ENCODE peak calls at places on chromosomes 3 and 15, in seven cellular contexts. One of them, this sample, is unnamed.

GRCh38 chr15:82680200-82681102 is 29.2 kb downstream of the AP3B2 start:
- DNase-seq in heart left ventricle: no peak
- DNase-seq in AG04449: no peak
- DNase-seq in HCT116: no peak
- DNase-seq in endodermal cell: peak; percentile 96
- DNase-seq in brain microvascular endothelial cell: no peak
- DNase-seq in HepG2: no peak
- DNase-seq in this sample: peak; percentile 75

GRCh38 chr15:56174649-56175048 is 69.0 kb downstream of the RFX7 start:
- DNase-seq in heart left ventricle: no peak
- DNase-seq in HCT116: no peak
- DNase-seq in HepG2: no peak
- DNase-seq in endodermal cell: no peak
- DNase-seq in AG04449: no peak
- DNase-seq in brain microvascular endothelial cell: no peak
- DNase-seq in this sample: no peak

GRCh38 chr3:123952844-123953520 is 8.0 kb downstream of the CCDC14 start:
- DNase-seq in AG04449: no peak
- DNase-seq in brain microvascular endothelial cell: no peak
- DNase-seq in HepG2: no peak
- DNase-seq in endodermal cell: no peak
- DNase-seq in heart left ventricle: no peak
- DNase-seq in HCT116: no peak
- DNase-seq in this sample: peak; percentile 9

GRCh38 chr3:51706788-51707731 is at the start of gene GRM2:
- DNase-seq in brain microvascular endothelial cell: peak; percentile 77
- DNase-seq in endodermal cell: peak; percentile 98
- DNase-seq in heart left ventricle: peak; percentile 87
- DNase-seq in AG04449: no peak
- DNase-seq in HCT116: no peak
- DNase-seq in HepG2: peak; percentile 73
- DNase-seq in this sample: no peak

GRCh38 chr15:36478561-36478960 is 100.9 kb upstream of the CDIN1 start:
- DNase-seq in HCT116: no peak
- DNase-seq in endodermal cell: no peak
- DNase-seq in HepG2: no peak
- DNase-seq in AG04449: no peak
- DNase-seq in heart left ventricle: no peak
- DNase-seq in brain microvascular endothelial cell: no peak
- DNase-seq in this sample: no peak

GRCh38 chr3:147120029-147120428 is 286.3 kb downstream of the ZIC4 start:
- DNase-seq in brain microvascular endothelial cell: no peak
- DNase-seq in HepG2: peak; percentile 16
- DNase-seq in endodermal cell: no peak
- DNase-seq in heart left ventricle: no peak
- DNase-seq in HCT116: no peak
- DNase-seq in AG04449: no peak
- DNase-seq in this sample: no peak

GRCh38 chr3:30548605-30549004 is 57.8 kb upstream of the TGFBR2 start:
- DNase-seq in AG04449: no peak
- DNase-seq in HepG2: no peak
- DNase-seq in heart left ventricle: no peak
- DNase-seq in HCT116: no peak
- DNase-seq in endodermal cell: peak; percentile 86
- DNase-seq in brain microvascular endothelial cell: no peak
- DNase-seq in this sample: peak; percentile 25

GRCh38 chr3:124084398-124084881 is 92.5 kb upstream of the ROPN1 start:
- DNase-seq in HCT116: no peak
- DNase-seq in brain microvascular endothelial cell: no peak
- DNase-seq in HepG2: no peak
- DNase-seq in AG04449: peak; percentile 21
- DNase-seq in endodermal cell: no peak
- DNase-seq in heart left ventricle: no peak
- DNase-seq in this sample: no peak

GRCh38 chr3:109819786-109820185 is 482.4 kb upstream of the DPPA4 start:
- DNase-seq in HepG2: no peak
- DNase-seq in brain microvascular endothelial cell: no peak
- DNase-seq in heart left ventricle: no peak
- DNase-seq in endodermal cell: no peak
- DNase-seq in AG04449: no peak
- DNase-seq in HCT116: no peak
- DNase-seq in this sample: no peak

GRCh38 chr3:171783086-171783485 is 27.2 kb downstream of the PLD1 start:
- DNase-seq in HepG2: no peak
- DNase-seq in heart left ventricle: no peak
- DNase-seq in HCT116: no peak
- DNase-seq in endodermal cell: no peak
- DNase-seq in brain microvascular endothelial cell: no peak
- DNase-seq in AG04449: no peak
- DNase-seq in this sample: no peak

GRCh38 chr3:151196441-151196840 is 6.6 kb downstream of the GPR171 start:
- DNase-seq in HepG2: no peak
- DNase-seq in brain microvascular endothelial cell: no peak
- DNase-seq in AG04449: no peak
- DNase-seq in HCT116: no peak
- DNase-seq in endodermal cell: no peak
- DNase-seq in heart left ventricle: no peak
- DNase-seq in this sample: no peak

GRCh38 chr15:36972704-36973103 is 127.6 kb downstream of the MEIS2 start:
- DNase-seq in brain microvascular endothelial cell: no peak
- DNase-seq in HCT116: no peak
- DNase-seq in heart left ventricle: no peak
- DNase-seq in AG04449: no peak
- DNase-seq in endodermal cell: no peak
- DNase-seq in HepG2: no peak
- DNase-seq in this sample: peak; percentile 38

GRCh38 chr3:50666801-50667200 is 7.9 kb upstream of the DOCK3 start:
- DNase-seq in HepG2: no peak
- DNase-seq in endodermal cell: no peak
- DNase-seq in heart left ventricle: no peak
- DNase-seq in HCT116: no peak
- DNase-seq in AG04449: no peak
- DNase-seq in brain microvascular endothelial cell: no peak
- DNase-seq in this sample: no peak

GRCh38 chr15:90610220-90610619 is 80.5 kb downstream of the CRTC3 start:
- DNase-seq in HepG2: no peak
- DNase-seq in AG04449: peak; percentile 24
- DNase-seq in brain microvascular endothelial cell: peak; percentile 37
- DNase-seq in endodermal cell: no peak
- DNase-seq in HCT116: no peak
- DNase-seq in heart left ventricle: no peak
- DNase-seq in this sample: no peak

GRCh38 chr15:61216519-61216918 is 12.6 kb downstream of the RORA start:
- DNase-seq in HCT116: no peak
- DNase-seq in HepG2: no peak
- DNase-seq in endodermal cell: peak; percentile 79
- DNase-seq in brain microvascular endothelial cell: no peak
- DNase-seq in AG04449: no peak
- DNase-seq in heart left ventricle: no peak
- DNase-seq in this sample: no peak

GRCh38 chr15:52424856-52425431 is 103.7 kb downstream of the MYO5A start:
- DNase-seq in HCT116: no peak
- DNase-seq in AG04449: no peak
- DNase-seq in heart left ventricle: no peak
- DNase-seq in brain microvascular endothelial cell: no peak
- DNase-seq in endodermal cell: no peak
- DNase-seq in HepG2: no peak
- DNase-seq in this sample: no peak

GRCh38 chr3:154971341-154971740 is 108.8 kb upstream of the MME start:
- DNase-seq in HepG2: no peak
- DNase-seq in heart left ventricle: no peak
- DNase-seq in brain microvascular endothelial cell: no peak
- DNase-seq in HCT116: no peak
- DNase-seq in endodermal cell: no peak
- DNase-seq in AG04449: no peak
- DNase-seq in this sample: no peak

GRCh38 chr3:12613250-12613649 is 50.7 kb downstream of the RAF1 start:
- DNase-seq in endodermal cell: peak; percentile 53
- DNase-seq in HCT116: no peak
- DNase-seq in AG04449: no peak
- DNase-seq in brain microvascular endothelial cell: no peak
- DNase-seq in HepG2: no peak
- DNase-seq in heart left ventricle: no peak
- DNase-seq in this sample: no peak

GRCh38 chr15:31080618-31081017 is 20.9 kb downstream of the TRPM1 start:
- DNase-seq in HCT116: peak; percentile 15
- DNase-seq in HepG2: no peak
- DNase-seq in brain microvascular endothelial cell: no peak
- DNase-seq in AG04449: no peak
- DNase-seq in heart left ventricle: peak; percentile 27
- DNase-seq in endodermal cell: peak; percentile 97
- DNase-seq in this sample: no peak

GRCh38 chr3:182533394-182533793 is 259.9 kb upstream of the ATP11B start:
- DNase-seq in brain microvascular endothelial cell: no peak
- DNase-seq in heart left ventricle: no peak
- DNase-seq in HCT116: no peak
- DNase-seq in HepG2: peak; percentile 12
- DNase-seq in endodermal cell: no peak
- DNase-seq in AG04449: no peak
- DNase-seq in this sample: no peak

GRCh38 chr3:60056394-60056793 is 1006.6 kb upstream of the CFAP20DC start:
- DNase-seq in HepG2: no peak
- DNase-seq in endodermal cell: no peak
- DNase-seq in HCT116: no peak
- DNase-seq in heart left ventricle: no peak
- DNase-seq in AG04449: no peak
- DNase-seq in brain microvascular endothelial cell: no peak
- DNase-seq in this sample: no peak

GRCh38 chr15:96470682-96471290 is 140.3 kb downstream of the NR2F2 start:
- DNase-seq in brain microvascular endothelial cell: no peak
- DNase-seq in heart left ventricle: no peak
- DNase-seq in HCT116: no peak
- DNase-seq in HepG2: no peak
- DNase-seq in endodermal cell: no peak
- DNase-seq in AG04449: no peak
- DNase-seq in this sample: no peak

GRCh38 chr3:52216585-52217408 is 8.6 kb downstream of the TLR9 start:
- DNase-seq in HCT116: peak; percentile 84
- DNase-seq in AG04449: no peak
- DNase-seq in HepG2: no peak
- DNase-seq in brain microvascular endothelial cell: peak; percentile 32
- DNase-seq in heart left ventricle: peak; percentile 84
- DNase-seq in endodermal cell: no peak
- DNase-seq in this sample: no peak

GRCh38 chr3:67781218-67781617 is 126.8 kb upstream of the SUCLG2 start:
- DNase-seq in HCT116: no peak
- DNase-seq in brain microvascular endothelial cell: no peak
- DNase-seq in endodermal cell: no peak
- DNase-seq in heart left ventricle: no peak
- DNase-seq in HepG2: no peak
- DNase-seq in AG04449: no peak
- DNase-seq in this sample: no peak

GRCh38 chr15:80916056-80916455 is 73.6 kb downstream of the MESD start:
- DNase-seq in heart left ventricle: no peak
- DNase-seq in AG04449: no peak
- DNase-seq in HepG2: no peak
- DNase-seq in HCT116: no peak
- DNase-seq in endodermal cell: no peak
- DNase-seq in brain microvascular endothelial cell: no peak
- DNase-seq in this sample: no peak

GRCh38 chr15:80913541-80913940 is 76.1 kb downstream of the MESD start:
- DNase-seq in brain microvascular endothelial cell: no peak
- DNase-seq in HepG2: peak; percentile 68
- DNase-seq in heart left ventricle: no peak
- DNase-seq in endodermal cell: no peak
- DNase-seq in AG04449: no peak
- DNase-seq in HCT116: no peak
- DNase-seq in this sample: no peak

GRCh38 chr15:80912673-80913072 is 76.9 kb downstream of the MESD start:
- DNase-seq in HepG2: no peak
- DNase-seq in heart left ventricle: no peak
- DNase-seq in HCT116: no peak
- DNase-seq in brain microvascular endothelial cell: no peak
- DNase-seq in AG04449: no peak
- DNase-seq in endodermal cell: no peak
- DNase-seq in this sample: no peak

GRCh38 chr15:80918440-80918839 is 71.2 kb downstream of the MESD start:
- DNase-seq in HCT116: no peak
- DNase-seq in brain microvascular endothelial cell: no peak
- DNase-seq in HepG2: no peak
- DNase-seq in AG04449: no peak
- DNase-seq in endodermal cell: no peak
- DNase-seq in heart left ventricle: no peak
- DNase-seq in this sample: no peak

GRCh38 chr15:80915462-80915861 is 74.2 kb downstream of the MESD start:
- DNase-seq in heart left ventricle: no peak
- DNase-seq in AG04449: no peak
- DNase-seq in HCT116: no peak
- DNase-seq in brain microvascular endothelial cell: no peak
- DNase-seq in endodermal cell: peak; percentile 83
- DNase-seq in HepG2: no peak
- DNase-seq in this sample: no peak
- TF ChIP-seq CTCF in heart left ventricle: no peak
- TF ChIP-seq CTCF in AG04449: no peak
- TF ChIP-seq CTCF in HCT116: peak; percentile 6
- TF ChIP-seq CTCF in brain microvascular endothelial cell: no peak
- TF ChIP-seq CTCF in endodermal cell: peak; percentile 69
- TF ChIP-seq CTCF in HepG2: no peak
- TF ChIP-seq CTCF in this sample: no peak

GRCh38 chr15:41791547-41791937 is 17.3 kb downstream of the MAPKBP1 start:
- DNase-seq in HepG2: no peak
- DNase-seq in brain microvascular endothelial cell: no peak
- DNase-seq in HCT116: no peak
- DNase-seq in AG04449: no peak
- DNase-seq in heart left ventricle: no peak
- DNase-seq in endodermal cell: no peak
- DNase-seq in this sample: no peak
- H3K4me3 ChIP-seq in HepG2: no peak overlapping the region
- H3K4me3 ChIP-seq in brain microvascular endothelial cell: no peak overlapping the region
- H3K4me3 ChIP-seq in HCT116: peak overlapping the region; percentile 36
- H3K4me3 ChIP-seq in AG04449: no peak overlapping the region
- H3K4me3 ChIP-seq in heart left ventricle: no peak overlapping the region
- H3K4me3 ChIP-seq in endodermal cell: no peak overlapping the region
- H3K4me3 ChIP-seq in this sample: no peak overlapping the region

DNA sequence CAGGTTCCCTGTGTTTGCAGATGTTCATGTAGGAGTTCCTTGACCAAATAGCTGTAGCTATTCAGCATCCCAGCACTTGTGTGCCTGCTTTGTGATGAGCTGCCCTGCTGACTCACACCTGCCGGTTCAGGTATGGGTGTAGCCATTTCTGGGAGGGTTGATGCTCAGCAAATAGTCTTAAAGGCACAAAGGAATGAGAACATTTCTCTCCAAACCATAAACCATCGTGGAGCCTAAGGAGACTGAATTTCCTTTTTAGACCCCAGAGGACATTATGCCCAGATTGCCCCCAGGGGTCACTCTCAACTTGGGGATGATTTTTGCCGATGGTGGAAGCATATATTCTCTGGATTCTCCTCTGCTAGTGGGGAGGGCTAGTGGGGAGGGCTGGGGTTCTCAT is 80.6 kb downstream of the ADAMTSL3 start:
- DNase-seq in HCT116: peak; percentile 18
- DNase-seq in brain microvascular endothelial cell: no peak
- DNase-seq in AG04449: no peak
- DNase-seq in HepG2: no peak
- DNase-seq in heart left ventricle: no peak
- DNase-seq in endodermal cell: peak; percentile 63
- DNase-seq in this sample: peak; percentile 45
- TF ChIP-seq CTCF in HCT116: peak; percentile 29
- TF ChIP-seq CTCF in brain microvascular endothelial cell: peak; percentile 52
- TF ChIP-seq CTCF in AG04449: no peak
- TF ChIP-seq CTCF in HepG2: no peak
- TF ChIP-seq CTCF in heart left ventricle: peak; percentile 33
- TF ChIP-seq CTCF in endodermal cell: peak; percentile 73
- TF ChIP-seq CTCF in this sample: peak; percentile 52

GRCh38 chr3:48441940-48442339 is 1.9 kb downstream of the TMA7 start:
- DNase-seq in AG04449: no peak
- DNase-seq in brain microvascular endothelial cell: no peak
- DNase-seq in HepG2: peak; percentile 53
- DNase-seq in HCT116: no peak
- DNase-seq in endodermal cell: no peak
- DNase-seq in heart left ventricle: no peak
- DNase-seq in this sample: no peak
- H3K4me3 ChIP-seq in AG04449: peak overlapping the region; percentile 13
- H3K4me3 ChIP-seq in brain microvascular endothelial cell: peak overlapping the region; percentile 98
- H3K4me3 ChIP-seq in HepG2: peak overlapping the region; percentile 95
- H3K4me3 ChIP-seq in HCT116: peak overlapping the region; percentile 98
- H3K4me3 ChIP-seq in endodermal cell: peak overlapping the region; percentile 97
- H3K4me3 ChIP-seq in heart left ventricle: no peak overlapping the region
- H3K4me3 ChIP-seq in this sample: peak overlapping the region; percentile 93